ENCODE peak calls at places on chromosomes 1 and 21, in four cellular contexts. U is uterus, Z is A549, C is H9. R is an unnamed sample.

GRCh38 chr21:45073301-45074047 is 906 bp upstream of the ADARB1 start:
- DNase-seq in U (no peak), Z (peak; percentile 39), C (no peak), R (no peak)

GRCh38 chr1:35062518-35063196 is 16.5 kb upstream of the ZMYM1 start:
- DNase-seq in U (no peak), Z (peak; percentile 27), C (no peak), R (no peak)

GRCh38 chr1:94236630-94237290 is 624 bp downstream of the ARHGAP29 start:
- DNase-seq in U (peak; percentile 24), Z (peak; percentile 50), C (peak; percentile 52), R (no peak)

GRCh38 chr1:161989801-161990200 is 33.9 kb downstream of the OLFML2B start:
- DNase-seq in U (no peak), Z (no peak), C (no peak), R (no peak)

GRCh38 chr1:33391669-33392068 is 39.2 kb downstream of the PHC2 start:
- DNase-seq in U (no peak), Z (no peak), C (no peak), R (no peak)

GRCh38 chr1:1136547-1137230 is 20.8 kb upstream of the C1orf159 start:
- DNase-seq in U (no peak), Z (no peak), C (no peak), R (no peak)

GRCh38 chr1:41315482-41315823 is 45.8 kb upstream of the FOXO6 start:
- DNase-seq in U (no peak), Z (no peak), C (no peak), R (no peak)

GRCh38 chr1:242239394-242239793 is 240.5 kb upstream of the MAP1LC3C start:
- DNase-seq in U (no peak), Z (peak; percentile 71), C (no peak), R (no peak)

GRCh38 chr1:169309178-169310166 is 58.1 kb downstream of the NME7 start:
- DNase-seq in U (no peak), Z (no peak), C (no peak), R (no peak)

GRCh38 chr1:43990271-43991199 is 864 bp upstream of the CCDC24 start:
- DNase-seq in U (no peak), Z (no peak), C (no peak), R (no peak)

DNA sequence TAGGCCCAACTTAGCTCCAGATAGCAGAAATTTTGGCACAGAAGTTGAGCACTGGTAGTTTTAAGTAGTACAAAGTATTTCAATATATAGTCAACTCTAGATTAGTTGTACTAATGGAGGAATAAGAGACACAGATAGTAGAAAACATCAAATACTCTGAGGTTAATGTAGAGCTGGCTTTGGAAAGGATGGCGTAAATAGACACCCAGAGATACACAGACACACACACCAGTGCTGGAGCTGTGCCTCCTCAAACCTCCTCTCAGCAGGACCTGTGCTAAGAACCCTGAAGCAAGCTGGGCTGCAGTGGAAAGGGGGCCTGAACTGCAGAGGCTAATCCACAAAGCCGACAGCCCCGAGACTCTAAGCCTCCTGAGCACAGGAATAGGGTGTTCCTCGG is 67.0 kb upstream of the EDEM3 start:
- DNase-seq in U (no peak), Z (no peak), C (no peak), R (no peak)
- H3K27ac ChIP-seq in U (peak overlapping the region; percentile 70), Z (no peak overlapping the region), C (no peak overlapping the region), R (no peak overlapping the region)

GRCh38 chr21:43881283-43881682 is 16.3 kb downstream of the AGPAT3 start:
- DNase-seq in U (no peak), Z (no peak), C (no peak), R (no peak)

GRCh38 chr21:43877936-43878575 is 13.0 kb downstream of the AGPAT3 start:
- DNase-seq in U (no peak), Z (no peak), C (no peak), R (no peak)

GRCh38 chr21:43881918-43882317 is 16.9 kb downstream of the AGPAT3 start:
- DNase-seq in U (no peak), Z (no peak), C (no peak), R (no peak)

GRCh38 chr21:43879348-43880110 is 14.5 kb downstream of the AGPAT3 start:
- DNase-seq in U (no peak), Z (no peak), C (no peak), R (no peak)

GRCh38 chr21:43880111-43880985 is 15.3 kb downstream of the AGPAT3 start:
- DNase-seq in U (no peak), Z (no peak), C (no peak), R (no peak)
- H3K27ac ChIP-seq in U (no peak overlapping the region), Z (no peak overlapping the region), C (no peak overlapping the region), R (no peak overlapping the region)

GRCh38 chr1:19877821-19878636 is 4.2 kb upstream of the OTUD3 start:
- DNase-seq in U (no peak), Z (no peak), C (no peak), R (no peak)
- H3K27ac ChIP-seq in U (peak overlapping the region; percentile 52), Z (no peak overlapping the region), C (no peak overlapping the region), R (peak overlapping the region; percentile 28)

GRCh38 chr1:10900265-10900651 is 103.8 kb upstream of the CASZ1 start:
- DNase-seq in U (no peak), Z (no peak), C (no peak), R (no peak)
- H3K27ac ChIP-seq in U (no peak overlapping the region), Z (no peak overlapping the region), C (no peak overlapping the region), R (no peak overlapping the region)

GRCh38 chr1:60102691-60103090 is 29.1 kb upstream of the C1orf87 start:
- DNase-seq in U (no peak), Z (no peak), C (no peak), R (no peak)

GRCh38 chr1:60108223-60108622 is 34.7 kb upstream of the C1orf87 start:
- DNase-seq in U (no peak), Z (no peak), C (no peak), R (no peak)

GRCh38 chr1:60101516-60101915 is 27.9 kb upstream of the C1orf87 start:
- DNase-seq in U (no peak), Z (no peak), C (no peak), R (no peak)

DNA sequence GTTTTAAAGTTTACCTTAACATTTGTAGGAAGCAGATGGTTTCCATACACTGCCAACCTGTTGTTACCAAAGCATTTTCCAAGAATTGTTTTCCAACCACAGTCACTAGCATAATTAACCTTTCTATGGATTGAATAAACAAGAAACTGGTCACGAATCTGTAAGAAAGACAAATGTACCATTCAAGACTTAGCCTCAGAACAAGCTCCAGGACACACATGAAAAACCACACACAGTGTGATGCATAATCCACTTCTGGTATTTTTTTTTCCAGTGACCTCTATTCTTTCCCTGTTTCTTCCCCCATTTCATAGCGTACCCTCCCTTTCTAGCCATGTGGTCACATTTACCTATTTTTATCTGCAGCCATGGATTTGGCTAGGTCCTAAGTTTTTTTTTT is 29.6 kb upstream of the C1orf87 start:
- DNase-seq in U (no peak), Z (no peak), C (no peak), R (no peak)
- H3K27ac ChIP-seq in U (no peak overlapping the region), Z (no peak overlapping the region), C (no peak overlapping the region), R (no peak overlapping the region)

DNA sequence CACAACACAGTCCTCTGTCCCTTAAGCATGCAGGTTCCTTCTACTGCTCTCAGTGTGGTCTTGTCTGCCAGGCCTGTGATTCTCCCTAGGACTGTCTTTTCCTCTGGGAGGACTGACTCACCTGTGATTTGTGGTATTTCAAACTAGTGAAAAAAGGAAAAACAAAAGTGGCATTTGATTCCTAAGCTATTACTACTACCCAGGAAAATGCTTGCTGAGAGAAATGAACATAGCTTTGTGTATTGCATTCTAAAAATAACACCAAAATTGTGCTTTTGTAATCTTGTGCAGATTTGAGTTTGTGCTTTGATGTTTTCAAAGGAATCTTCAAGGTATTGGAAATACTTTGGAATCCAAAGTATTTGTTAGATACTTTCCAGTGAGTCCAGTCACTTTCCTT is 57.0 kb downstream of the GPR161 start:
- DNase-seq in U (no peak), Z (no peak), C (no peak), R (no peak)
- H3K27ac ChIP-seq in U (peak overlapping the region; percentile 46), Z (no peak overlapping the region), C (no peak overlapping the region), R (no peak overlapping the region)

DNA sequence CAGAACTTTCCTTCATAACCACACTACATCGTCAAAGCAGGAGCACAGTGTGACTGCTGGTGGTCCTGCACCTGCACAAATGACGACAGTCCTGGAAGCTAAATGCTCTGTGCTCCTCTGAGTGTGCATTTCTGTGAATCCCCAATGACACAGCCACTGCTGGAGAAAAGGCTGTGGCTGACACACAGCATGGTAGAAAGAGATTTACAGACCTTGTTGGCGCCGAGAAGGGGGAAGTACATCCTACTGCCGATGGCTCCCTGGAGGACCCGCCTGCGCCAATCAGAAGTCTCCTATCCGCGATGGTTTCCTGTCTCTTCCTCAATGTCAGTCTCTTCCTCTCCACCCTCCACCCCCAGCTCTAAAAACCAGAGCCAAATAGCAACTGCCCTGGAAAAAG is 115.4 kb upstream of the RAB4A start:
- DNase-seq in U (no peak), Z (no peak), C (no peak), R (no peak)
- H3K27ac ChIP-seq in U (no peak overlapping the region), Z (no peak overlapping the region), C (no peak overlapping the region), R (no peak overlapping the region)